ENCODE peak calls at places on chromosomes 2 and 18, in four cellular contexts. Y, U, V and R are unnamed samples.

GRCh38 chr18:44602380-44602779 is 78.3 kb upstream of the SETBP1 start:
- DNase-seq in U (no peak), Y (no peak), V (no peak), R (no peak)

GRCh38 chr2:206805922-206806607 is 40.7 kb downstream of the FASTKD2 start:
- DNase-seq in U (no peak), V (no peak), Y (no peak), R (no peak)

GRCh38 chr2:75523313-75524275 is 37.1 kb downstream of the EVA1A start:
- DNase-seq in Y (peak; percentile 100), V (no peak), U (peak; percentile 44), R (no peak)

GRCh38 chr2:202317080-202317859 is 51.7 kb downstream of the NOP58 start:
- DNase-seq in Y (no peak), V (no peak), U (no peak), R (no peak)

GRCh38 chr2:2056531-2056930 is 274.5 kb downstream of the MYT1L start:
- DNase-seq in Y (no peak), U (no peak), V (no peak), R (no peak)

GRCh38 chr2:241030333-241030680 is 31.9 kb downstream of the SNED1 start:
- DNase-seq in U (no peak), V (no peak), Y (no peak), R (no peak)

GRCh38 chr2:151481744-151482143 is 72.0 kb downstream of the RIF1 start:
- DNase-seq in V (no peak), U (no peak), Y (no peak), R (no peak)

GRCh38 chr2:229715895-229716507 is 1.6 kb upstream of the DNER start:
- DNase-seq in U (no peak), Y (peak; percentile 34), V (peak; percentile 61), R (no peak)

GRCh38 chr2:152920846-152921245 is 202.4 kb downstream of the ARL6IP6 start:
- DNase-seq in V (no peak), Y (no peak), U (no peak), R (no peak)

GRCh38 chr18:58911241-58911640 is 46.6 kb downstream of the ZNF532 start:
- DNase-seq in V (no peak), Y (no peak), U (no peak), R (no peak)

GRCh38 chr2:232321156-232321816 is 57.3 kb upstream of the ALPP start:
- DNase-seq in V (peak; percentile 79), Y (no peak), U (no peak), R (no peak)

GRCh38 chr2:218607436-218608115 is at the start of gene PLCD4:
- DNase-seq in Y (no peak), V (no peak), U (no peak), R (peak; percentile 6)

GRCh38 chr2:217177687-217178086 is 317.8 kb upstream of the TNP1 start:
- DNase-seq in U (no peak), Y (no peak), V (no peak), R (no peak)

GRCh38 chr2:102063948-102064678 is 72.4 kb downstream of the IL1R2 start:
- DNase-seq in Y (peak; percentile 88), V (no peak), U (no peak), R (peak; percentile 42)

GRCh38 chr2:102066554-102066953 is 74.8 kb downstream of the IL1R2 start:
- DNase-seq in Y (no peak), V (no peak), U (no peak), R (no peak)

GRCh38 chr2:102064679-102065674 is 73.2 kb downstream of the IL1R2 start:
- DNase-seq in Y (peak; percentile 86), V (no peak), U (no peak), R (no peak)

GRCh38 chr2:102063360-102063947 is 71.7 kb downstream of the IL1R2 start:
- DNase-seq in Y (no peak), U (no peak), V (no peak), R (no peak)

GRCh38 chr2:102065675-102066252 is 74.0 kb downstream of the IL1R2 start:
- DNase-seq in U (no peak), Y (peak; percentile 88), V (no peak), R (no peak)
- TF ChIP-seq ZNF274 in U (no peak), Y (no peak), V (no peak), R (no peak)

DNA sequence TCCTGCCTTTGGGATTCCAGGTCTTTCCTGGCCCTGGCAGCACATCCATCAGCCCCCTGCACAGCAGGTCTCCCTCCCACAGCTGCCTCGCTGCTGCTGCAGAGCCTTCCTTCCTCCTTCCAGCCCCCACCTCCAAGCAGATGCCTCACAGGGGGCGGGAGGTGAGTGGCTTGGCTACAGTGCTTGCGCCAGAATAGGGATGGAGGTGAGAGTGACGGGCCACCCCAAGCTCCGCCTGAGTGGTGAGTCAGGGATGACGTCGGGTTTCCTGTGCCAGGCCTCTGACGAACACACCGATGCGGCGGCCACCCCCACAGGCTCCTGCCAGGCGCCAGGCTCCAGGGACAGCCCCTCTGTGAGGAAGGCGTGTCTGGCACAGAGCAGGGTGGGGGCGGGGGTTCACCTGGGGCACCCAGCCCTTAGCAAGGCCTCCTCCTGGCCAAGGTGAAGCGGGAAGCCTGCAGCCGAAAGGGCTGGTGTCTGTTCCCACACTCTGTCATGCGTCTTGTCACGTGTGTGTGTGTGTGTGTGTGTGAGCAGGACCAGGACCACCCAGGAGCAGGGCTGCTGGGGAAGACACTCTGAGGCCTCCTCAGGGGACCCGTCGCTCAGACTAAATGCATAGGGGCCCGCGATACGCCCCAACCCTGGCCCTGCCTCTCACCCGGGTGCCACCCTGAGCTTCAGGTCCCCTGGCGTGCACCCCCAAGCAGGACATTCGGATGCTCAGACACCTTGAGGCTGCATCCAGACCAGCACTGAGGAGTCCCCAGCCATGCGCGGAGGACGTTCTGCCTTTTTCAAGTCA is 3.4 kb upstream of the DUSP2 start:
- DNase-seq in U (peak; percentile 74), Y (no peak), V (peak; percentile 88), R (no peak)
- TF ChIP-seq YY1 in U (no peak), Y (no peak), V (no peak), R (no peak)

GRCh38 chr2:98463081-98463481 is 18.4 kb downstream of the INPP4A start:
- DNase-seq in V (no peak), U (no peak), Y (no peak), R (no peak)

GRCh38 chr2:98464772-98465310 is 20.2 kb downstream of the INPP4A start:
- DNase-seq in U (peak; percentile 98), Y (no peak), V (no peak), R (no peak)

GRCh38 chr2:98463988-98464771 is 19.5 kb downstream of the INPP4A start:
- DNase-seq in U (no peak), Y (no peak), V (no peak), R (no peak)

GRCh38 chr2:98461650-98462049 is 17.0 kb downstream of the INPP4A start:
- DNase-seq in V (no peak), U (no peak), Y (no peak), R (no peak)

GRCh38 chr2:98463551-98463971 is 18.9 kb downstream of the INPP4A start:
- DNase-seq in U (no peak), Y (no peak), V (no peak), R (no peak)
- TF ChIP-seq SUZ12 in U (no peak), Y (no peak), V (no peak), R (no peak)

GRCh38 chr18:55781481-55781957 is 193.5 kb upstream of the TCF4 start:
- DNase-seq in Y (no peak), V (peak; percentile 64), U (no peak), R (peak; percentile 38)

GRCh38 chr18:55779461-55779710 is 191.4 kb upstream of the TCF4 start:
- DNase-seq in Y (no peak), U (no peak), V (no peak), R (no peak)

GRCh38 chr18:55778731-55779460 is 190.9 kb upstream of the TCF4 start:
- DNase-seq in Y (no peak), V (no peak), U (no peak), R (no peak)

GRCh38 chr18:55780591-55781071 is 192.6 kb upstream of the TCF4 start:
- DNase-seq in U (no peak), V (no peak), Y (no peak), R (no peak)

GRCh38 chr18:55779711-55780590 is 192.0 kb upstream of the TCF4 start:
- DNase-seq in Y (no peak), U (no peak), V (peak; percentile 63), R (no peak)
- TF ChIP-seq ZNF274 in Y (no peak), U (no peak), V (no peak), R (no peak)

GRCh38 chr18:9772847-9773677 is 65.0 kb downstream of the RAB31 start:
- DNase-seq in V (peak; percentile 16), Y (no peak), U (no peak), R (no peak)

GRCh38 chr18:9771977-9772660 is 64.0 kb downstream of the RAB31 start:
- DNase-seq in U (no peak), V (no peak), Y (no peak), R (no peak)

GRCh38 chr18:9771261-9771976 is 63.3 kb downstream of the RAB31 start:
- DNase-seq in U (no peak), V (peak; percentile 99), Y (peak; percentile 53), R (peak; percentile 52)

GRCh38 chr18:9775172-9775571 is 67.1 kb downstream of the RAB31 start:
- DNase-seq in Y (no peak), V (peak; percentile 30), U (no peak), R (no peak)

DNA sequence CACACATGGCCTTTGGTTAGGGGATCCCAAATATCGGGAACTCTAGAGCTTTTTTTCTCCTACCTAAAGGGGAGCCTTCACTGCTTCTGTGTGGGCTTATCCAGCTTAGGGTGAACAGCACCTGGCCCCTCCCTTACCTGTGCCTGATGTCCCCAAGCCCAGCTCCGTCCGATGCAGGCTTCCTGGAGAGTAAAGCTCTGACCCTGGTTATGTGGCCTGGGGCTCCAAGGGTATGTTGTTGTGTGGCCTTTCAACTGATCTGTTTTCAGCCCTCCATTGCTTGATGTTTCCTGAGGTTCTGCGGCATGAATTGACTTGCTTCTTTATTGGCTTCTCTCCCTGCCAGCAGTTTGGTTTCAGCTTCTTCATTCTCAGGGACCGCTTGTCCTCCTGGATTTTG is 66.0 kb downstream of the RAB31 start:
- DNase-seq in V (peak; percentile 24), U (no peak), Y (no peak), R (no peak)
- TF ChIP-seq YY1 in V (no peak), U (no peak), Y (no peak), R (no peak)